ENCODE peak calls at places on chromosomes 2 and 18, in four cellular contexts. One of them, this sample, is unnamed.

GRCh38 chr2:241808051-241808450 is 942 bp upstream of the NEU4 start:
- DNase-seq in K562: no peak
- DNase-seq in GM12878: no peak
- DNase-seq in HepG2: peak; percentile 67
- DNase-seq in this sample: no peak

GRCh38 chr2:150234787-150235512 is 252.5 kb downstream of the RND3 start:
- DNase-seq in HepG2: no peak
- DNase-seq in K562: no peak
- DNase-seq in GM12878: no peak
- DNase-seq in this sample: no peak

GRCh38 chr2:157173740-157174184 is 83.7 kb upstream of the GALNT5 start:
- DNase-seq in K562: no peak
- DNase-seq in GM12878: no peak
- DNase-seq in HepG2: no peak
- DNase-seq in this sample: no peak

GRCh38 chr2:121041516-121041915 is 243.5 kb downstream of the TFCP2L1 start:
- DNase-seq in GM12878: no peak
- DNase-seq in HepG2: no peak
- DNase-seq in K562: no peak
- DNase-seq in this sample: no peak

GRCh38 chr2:28978606-28979005 is 2.5 kb upstream of the TOGARAM2 start:
- DNase-seq in GM12878: no peak
- DNase-seq in HepG2: no peak
- DNase-seq in K562: no peak
- DNase-seq in this sample: no peak

GRCh38 chr2:30514134-30514860 is 67.3 kb downstream of the LCLAT1 start:
- DNase-seq in HepG2: peak; percentile 15
- DNase-seq in GM12878: no peak
- DNase-seq in K562: no peak
- DNase-seq in this sample: no peak

GRCh38 chr18:58787750-58788149 is 76.9 kb upstream of the ZNF532 start:
- DNase-seq in GM12878: no peak
- DNase-seq in K562: no peak
- DNase-seq in HepG2: no peak
- DNase-seq in this sample: no peak

GRCh38 chr2:95333888-95334338 is 36.8 kb downstream of the KCNIP3 start:
- DNase-seq in HepG2: no peak
- DNase-seq in GM12878: no peak
- DNase-seq in K562: no peak
- DNase-seq in this sample: peak; percentile 60

GRCh38 chr2:196249860-196250259 is 78.5 kb upstream of the STK17B start:
- DNase-seq in GM12878: no peak
- DNase-seq in K562: no peak
- DNase-seq in HepG2: no peak
- DNase-seq in this sample: no peak

GRCh38 chr2:119441376-119442231 is 9.9 kb downstream of the TMEM37 start:
- DNase-seq in K562: no peak
- DNase-seq in GM12878: no peak
- DNase-seq in HepG2: no peak
- DNase-seq in this sample: no peak

GRCh38 chr2:60500861-60501260 is 52.6 kb downstream of the BCL11A start:
- DNase-seq in HepG2: no peak
- DNase-seq in K562: no peak
- DNase-seq in GM12878: no peak
- DNase-seq in this sample: no peak
- TF ChIP-seq FOXM1 in HepG2: no peak
- TF ChIP-seq FOXM1 in K562: no peak
- TF ChIP-seq FOXM1 in GM12878: no peak
- TF ChIP-seq FOXM1 in this sample: no peak

GRCh38 chr2:134144651-134145050 is 109.2 kb upstream of the MGAT5 start:
- DNase-seq in K562: no peak
- DNase-seq in GM12878: no peak
- DNase-seq in HepG2: no peak
- DNase-seq in this sample: no peak

GRCh38 chr2:134146161-134146560 is 107.7 kb upstream of the MGAT5 start:
- DNase-seq in K562: no peak
- DNase-seq in HepG2: no peak
- DNase-seq in GM12878: no peak
- DNase-seq in this sample: no peak

GRCh38 chr2:134148172-134148571 is 105.7 kb upstream of the MGAT5 start:
- DNase-seq in K562: no peak
- DNase-seq in HepG2: no peak
- DNase-seq in GM12878: no peak
- DNase-seq in this sample: no peak

GRCh38 chr2:134145519-134145918 is 108.4 kb upstream of the MGAT5 start:
- DNase-seq in HepG2: no peak
- DNase-seq in K562: no peak
- DNase-seq in GM12878: no peak
- DNase-seq in this sample: no peak

DNA sequence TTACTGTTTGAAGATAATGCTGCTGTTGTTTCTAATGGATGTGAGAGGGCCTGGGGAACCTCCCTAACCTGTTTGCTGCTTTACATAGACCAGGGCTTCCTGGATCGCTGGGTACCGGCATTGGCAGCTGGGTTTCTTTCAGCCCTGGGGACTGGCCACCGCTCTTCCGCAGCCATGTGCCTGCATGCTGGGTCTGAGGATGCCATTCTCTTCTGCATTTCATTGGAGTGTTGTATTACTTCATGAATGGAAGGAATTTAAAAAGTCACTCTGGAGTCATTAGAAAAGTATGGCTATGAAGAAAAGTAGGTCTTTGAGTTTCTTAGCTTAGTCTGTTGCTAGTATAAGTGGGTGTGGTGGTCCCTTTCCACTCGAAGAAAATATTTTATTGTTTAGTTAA is 107.3 kb upstream of the MGAT5 start:
- DNase-seq in K562: no peak
- DNase-seq in HepG2: no peak
- DNase-seq in GM12878: no peak
- DNase-seq in this sample: no peak
- TF ChIP-seq FOXK2 in K562: no peak
- TF ChIP-seq FOXK2 in HepG2: no peak
- TF ChIP-seq FOXK2 in GM12878: no peak
- TF ChIP-seq FOXK2 in this sample: no peak

GRCh38 chr2:111219285-111219684 is 98.6 kb downstream of the BCL2L11 start:
- DNase-seq in K562: no peak
- DNase-seq in GM12878: peak; percentile 98
- DNase-seq in HepG2: no peak
- DNase-seq in this sample: no peak

GRCh38 chr2:111219734-111220505 is 99.2 kb downstream of the BCL2L11 start:
- DNase-seq in GM12878: no peak
- DNase-seq in HepG2: no peak
- DNase-seq in K562: no peak
- DNase-seq in this sample: no peak

GRCh38 chr2:111225871-111226270 is 105.2 kb downstream of the BCL2L11 start:
- DNase-seq in GM12878: no peak
- DNase-seq in HepG2: no peak
- DNase-seq in K562: no peak
- DNase-seq in this sample: no peak

GRCh38 chr2:111222204-111222866 is 101.6 kb downstream of the BCL2L11 start:
- DNase-seq in K562: no peak
- DNase-seq in GM12878: no peak
- DNase-seq in HepG2: no peak
- DNase-seq in this sample: no peak

DNA sequence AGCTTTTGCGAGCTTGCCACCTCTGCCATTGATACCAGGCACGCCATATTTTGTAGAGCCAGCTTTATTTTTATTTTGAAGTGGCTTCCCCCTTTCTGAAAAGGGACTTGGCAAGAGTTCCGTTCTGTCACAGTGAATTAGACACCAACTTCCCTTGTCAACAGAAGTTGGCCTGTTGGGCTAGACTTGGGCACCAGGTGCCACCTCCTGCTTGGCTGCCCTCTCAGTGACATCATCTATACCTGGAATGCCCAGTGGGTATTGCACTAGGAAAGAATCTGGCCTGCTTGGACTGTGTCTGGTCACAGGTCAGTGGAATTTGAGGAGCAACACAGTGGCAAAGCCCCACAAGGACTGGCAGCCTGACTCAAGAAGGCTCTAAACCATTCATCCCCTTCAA is 101.0 kb downstream of the BCL2L11 start:
- DNase-seq in HepG2: no peak
- DNase-seq in GM12878: no peak
- DNase-seq in K562: no peak
- DNase-seq in this sample: no peak
- TF ChIP-seq FOXM1 in HepG2: no peak
- TF ChIP-seq FOXM1 in GM12878: no peak
- TF ChIP-seq FOXM1 in K562: no peak
- TF ChIP-seq FOXM1 in this sample: no peak

GRCh38 chr2:15984367-15985255 is 44.3 kb downstream of the MYCN start:
- DNase-seq in K562: no peak
- DNase-seq in HepG2: no peak
- DNase-seq in GM12878: no peak
- DNase-seq in this sample: no peak
- TF ChIP-seq FOXK2 in K562: no peak
- TF ChIP-seq FOXK2 in HepG2: no peak
- TF ChIP-seq FOXK2 in GM12878: no peak
- TF ChIP-seq FOXK2 in this sample: no peak

DNA sequence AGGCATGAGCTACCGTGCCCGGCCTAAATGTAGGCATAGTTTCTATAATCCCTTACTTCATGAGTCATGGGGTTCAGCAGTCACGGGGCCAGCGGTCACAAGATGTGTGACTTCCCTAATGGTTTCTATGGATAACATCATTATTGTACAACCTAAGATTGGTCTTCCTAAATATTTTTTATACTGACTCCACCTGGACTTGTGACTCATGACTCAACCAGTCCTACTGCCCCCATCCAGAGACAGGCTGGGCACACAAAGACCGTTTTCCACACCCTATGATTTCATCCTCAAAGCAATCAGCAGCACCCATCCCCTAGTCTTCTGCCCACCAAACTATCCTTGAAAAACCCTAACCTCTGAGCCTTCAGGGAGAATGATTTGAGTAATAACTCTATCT is 15.9 kb downstream of the FAM210A start:
- DNase-seq in HepG2: no peak
- DNase-seq in K562: no peak
- DNase-seq in GM12878: no peak
- DNase-seq in this sample: no peak
- TF ChIP-seq FOXM1 in HepG2: no peak
- TF ChIP-seq FOXM1 in K562: no peak
- TF ChIP-seq FOXM1 in GM12878: no peak
- TF ChIP-seq FOXM1 in this sample: no peak

GRCh38 chr2:175930504-175930903 is 71.6 kb downstream of the LNPK start:
- DNase-seq in GM12878: no peak
- DNase-seq in HepG2: no peak
- DNase-seq in K562: no peak
- DNase-seq in this sample: no peak

GRCh38 chr2:175931751-175932295 is 70.2 kb downstream of the LNPK start:
- DNase-seq in HepG2: no peak
- DNase-seq in GM12878: no peak
- DNase-seq in K562: no peak
- DNase-seq in this sample: no peak

GRCh38 chr2:175932675-175933074 is 69.4 kb downstream of the LNPK start:
- DNase-seq in K562: no peak
- DNase-seq in GM12878: no peak
- DNase-seq in HepG2: no peak
- DNase-seq in this sample: no peak

GRCh38 chr2:175926272-175926671 is 75.8 kb downstream of the LNPK start:
- DNase-seq in HepG2: no peak
- DNase-seq in GM12878: no peak
- DNase-seq in K562: no peak
- DNase-seq in this sample: no peak

DNA sequence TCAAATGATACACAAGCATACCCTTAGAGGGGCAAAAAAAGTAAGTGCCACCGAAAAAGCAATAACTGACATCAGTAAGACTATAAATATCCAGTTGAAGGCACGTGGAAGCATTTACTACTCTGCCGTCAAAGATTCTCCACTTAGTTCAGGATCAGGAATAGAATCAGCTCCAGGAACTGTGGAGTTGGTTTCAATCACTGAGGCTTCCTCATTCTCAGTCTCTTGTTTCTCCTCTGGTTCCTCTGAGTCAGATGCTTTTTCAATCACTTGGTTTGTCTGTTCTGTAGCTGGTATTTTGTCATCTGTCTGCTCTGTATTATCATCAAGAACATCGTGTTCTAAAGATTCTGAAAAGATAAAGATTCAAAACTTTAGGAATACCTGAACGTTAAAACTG is 72.2 kb downstream of the LNPK start:
- DNase-seq in HepG2: no peak
- DNase-seq in GM12878: no peak
- DNase-seq in K562: no peak
- DNase-seq in this sample: no peak
- TF ChIP-seq FOXK2 in HepG2: no peak
- TF ChIP-seq FOXK2 in GM12878: no peak
- TF ChIP-seq FOXK2 in K562: no peak
- TF ChIP-seq FOXK2 in this sample: no peak

DNA sequence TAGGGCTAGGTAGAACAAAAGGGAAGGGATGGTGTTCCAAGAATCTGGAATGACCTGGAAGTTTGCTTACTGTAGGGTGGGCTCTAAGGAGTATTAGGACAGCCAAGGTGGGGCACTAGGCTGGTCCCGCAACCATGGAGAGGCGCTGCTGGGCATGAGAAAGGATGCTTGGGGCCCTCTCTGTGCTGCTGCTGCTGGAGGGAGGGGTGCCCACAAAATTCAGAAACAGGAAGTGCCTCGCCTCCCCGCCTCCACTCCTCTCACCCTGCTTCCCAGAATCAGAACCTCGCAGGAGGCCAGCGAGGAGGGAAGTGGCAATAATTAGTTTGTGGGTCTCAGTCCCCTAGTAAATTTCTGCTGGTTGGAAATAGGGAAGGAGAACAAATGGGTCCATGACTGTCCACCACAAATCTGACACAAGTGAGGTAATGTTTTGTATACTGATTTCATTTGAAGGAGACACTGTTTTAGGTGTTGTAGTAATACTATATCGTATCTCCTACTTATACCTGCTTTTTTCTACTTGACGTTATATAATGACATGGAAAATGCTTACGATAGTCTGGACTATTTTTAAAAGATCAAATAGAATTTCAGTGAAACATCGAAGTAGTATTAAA is 7.9 kb upstream of the PDCL3 start:
- DNase-seq in HepG2: no peak
- DNase-seq in GM12878: no peak
- DNase-seq in K562: no peak
- DNase-seq in this sample: no peak
- TF ChIP-seq FOXM1 in HepG2: no peak
- TF ChIP-seq FOXM1 in GM12878: no peak
- TF ChIP-seq FOXM1 in K562: no peak
- TF ChIP-seq FOXM1 in this sample: no peak

DNA sequence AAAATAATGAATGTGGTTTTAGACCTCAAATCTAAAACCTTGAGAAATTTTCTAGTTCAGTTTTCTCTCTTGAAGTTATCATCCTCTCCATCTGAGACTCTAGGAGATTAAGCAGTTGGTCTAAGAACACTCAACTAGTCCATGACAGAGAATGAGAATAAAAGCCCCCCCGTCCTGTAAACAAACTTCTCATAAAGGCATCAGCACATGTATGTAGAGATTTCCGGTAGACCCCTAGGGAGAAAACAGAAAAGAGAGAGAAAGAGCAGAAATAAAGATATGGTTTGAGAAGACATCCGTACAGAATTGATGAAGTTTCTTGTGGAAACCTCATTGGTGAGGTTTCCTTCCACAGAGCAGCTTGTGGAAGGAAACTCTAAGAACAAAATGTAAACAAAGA is 3.2 kb upstream of the GPR155 start:
- DNase-seq in HepG2: no peak
- DNase-seq in GM12878: no peak
- DNase-seq in K562: no peak
- DNase-seq in this sample: no peak
- TF ChIP-seq FOXK2 in HepG2: no peak
- TF ChIP-seq FOXK2 in GM12878: no peak
- TF ChIP-seq FOXK2 in K562: no peak
- TF ChIP-seq FOXK2 in this sample: no peak

This sample was measured in HEK293T.